ENCODE peak calls at places on chromosomes 3 and 15, in nine cellular contexts. E is trophoblast cell; I is neural progenitor cell; H is CD8-positive, alpha-beta T cell; A is A673; O is ovary; W is cardiac muscle cell; G is aorta; Y is PC-3. K is an unnamed sample.

GRCh38 chr3:23490459-23490858 is 287.3 kb downstream of the UBE2E2 start:
- DNase-seq in Y (peak; percentile 78), W (peak; percentile 59), A (no peak), O (no peak), G (no peak), I (no peak), E (no peak), H (no peak), K (no peak)

GRCh38 chr3:29486087-29486486 is 205.2 kb downstream of the RBMS3 start:
- DNase-seq in Y (peak; percentile 88), O (no peak), W (peak; percentile 94), G (no peak), H (no peak), A (no peak), I (no peak), E (no peak), K (no peak)

GRCh38 chr3:191397771-191398170 is 63.2 kb upstream of the PYDC2 start:
- DNase-seq in Y (no peak), E (peak; percentile 2), H (no peak), O (no peak), W (no peak), I (peak; percentile 9), G (no peak), A (no peak), K (no peak)

GRCh38 chr3:88005066-88005465 is 53.7 kb downstream of the CGGBP1 start:
- DNase-seq in E (no peak), Y (peak; percentile 66), I (peak; percentile 28), G (no peak), W (peak; percentile 55), A (peak; percentile 75), H (no peak), O (no peak), K (no peak)

GRCh38 chr3:98333989-98334606 is 19.6 kb upstream of the OR5K4 start:
- DNase-seq in E (no peak), Y (no peak), I (no peak), O (no peak), A (no peak), W (peak; percentile 56), G (no peak), H (no peak), K (no peak)

GRCh38 chr15:34084086-34084485 is 17.6 kb downstream of the EMC7 start:
- DNase-seq in A (no peak), G (no peak), Y (peak; percentile 58), E (no peak), O (no peak), I (no peak), W (peak; percentile 52), H (no peak), K (no peak)

GRCh38 chr15:22811640-22812039 is 25.2 kb downstream of the NIPA1 start:
- DNase-seq in E (peak; percentile 57), H (no peak), O (no peak), A (peak; percentile 21), W (peak; percentile 30), Y (peak; percentile 59), I (peak; percentile 54), G (no peak), K (no peak)

GRCh38 chr3:72376917-72377710 is 471.1 kb downstream of the SHQ1 start:
- DNase-seq in O (no peak), W (no peak), H (no peak), A (no peak), G (no peak), E (peak; percentile 36), I (peak; percentile 65), Y (no peak), K (no peak)

GRCh38 chr3:197882580-197882979 is 67.4 kb upstream of the RPL35A start:
- DNase-seq in E (no peak), Y (no peak), G (no peak), H (no peak), A (peak; percentile 50), I (no peak), W (no peak), O (no peak), K (no peak)

GRCh38 chr15:72588096-72588495 is 66.4 kb upstream of the GOLGA6B start:
- DNase-seq in Y (no peak), O (no peak), E (no peak), W (no peak), G (no peak), I (no peak), A (no peak), H (no peak), K (no peak)

GRCh38 chr3:134028486-134029255 is 1.1 kb downstream of the SLCO2A1 start:
- DNase-seq in H (no peak), I (peak; percentile 16), G (no peak), Y (no peak), W (no peak), A (no peak), O (no peak), E (no peak), K (no peak)

GRCh38 chr15:30904812-30905211 is 1.1 kb downstream of the FAN1 start:
- DNase-seq in G (no peak), A (no peak), O (no peak), Y (no peak), W (no peak), H (no peak), E (no peak), I (no peak), K (no peak)

GRCh38 chr3:115999598-115999997 is 376.3 kb downstream of the GAP43 start:
- DNase-seq in G (no peak), A (peak; percentile 10), O (no peak), E (no peak), Y (no peak), I (peak; percentile 32), W (no peak), H (no peak), K (no peak)

GRCh38 chr3:174355505-174355904 is 503.6 kb upstream of the NAALADL2 start:
- DNase-seq in H (no peak), O (no peak), A (peak; percentile 27), I (peak; percentile 66), G (no peak), Y (peak; percentile 48), E (peak; percentile 56), W (peak; percentile 42), K (no peak)

GRCh38 chr3:48416091-48416505 is 13.8 kb downstream of the PLXNB1 start:
- DNase-seq in Y (no peak), W (no peak), H (no peak), I (no peak), E (no peak), G (no peak), A (no peak), O (peak; percentile 15), K (no peak)

GRCh38 chr15:80578206-80578595 is 116.9 kb upstream of the ABHD17C start:
- DNase-seq in I (no peak), Y (no peak), H (no peak), A (no peak), O (no peak), G (no peak), E (no peak), W (no peak), K (peak; percentile 16)

GRCh38 chr3:12959395-12959794 is 113.8 kb downstream of the IQSEC1 start:
- DNase-seq in G (no peak), W (no peak), A (no peak), I (no peak), O (no peak), H (no peak), Y (no peak), E (no peak), K (peak; percentile 41)

GRCh38 chr3:131795382-131796085 is 239.3 kb downstream of the CPNE4 start:
- DNase-seq in G (no peak), H (no peak), E (no peak), W (peak; percentile 64), Y (no peak), I (no peak), O (no peak), A (peak; percentile 61), K (no peak)

GRCh38 chr3:101725192-101725889 is 927 bp downstream of the CEP97 start:
- DNase-seq in H (peak; percentile 48), Y (peak; percentile 16), A (peak; percentile 65), I (peak; percentile 61), O (peak; percentile 51), E (no peak), W (peak; percentile 18), G (peak; percentile 79), K (peak; percentile 71)

GRCh38 chr15:64951777-64952418 is 37.8 kb downstream of the SPG21 start:
- DNase-seq in Y (no peak), H (no peak), W (no peak), E (no peak), G (no peak), I (no peak), A (no peak), O (no peak), K (no peak)
- H3K4me3 ChIP-seq in Y (no peak overlapping the region), H (no peak overlapping the region), W (no peak overlapping the region), E (no peak overlapping the region), G (no peak overlapping the region), I (no peak overlapping the region), A (no peak overlapping the region), O (no peak overlapping the region), K (no peak overlapping the region)

GRCh38 chr15:73946795-73947370 is 20.6 kb downstream of the LOXL1 start:
- DNase-seq in Y (no peak), W (no peak), G (peak; percentile 57), H (no peak), O (no peak), A (no peak), E (no peak), I (no peak), K (peak; percentile 62)

GRCh38 chr15:73947651-73948050 is 21.4 kb downstream of the LOXL1 start:
- DNase-seq in E (no peak), Y (no peak), G (peak; percentile 61), O (no peak), W (no peak), I (no peak), A (no peak), H (no peak), K (no peak)

GRCh38 chr15:73948982-73949381 is 22.7 kb downstream of the LOXL1 start:
- DNase-seq in A (no peak), W (no peak), G (peak; percentile 23), H (no peak), E (no peak), Y (no peak), I (no peak), O (no peak), K (peak; percentile 53)

GRCh38 chr15:73949496-73949895 is 23.2 kb downstream of the LOXL1 start:
- DNase-seq in Y (no peak), G (peak; percentile 43), E (no peak), H (no peak), I (no peak), O (no peak), A (no peak), W (no peak), K (no peak)

GRCh38 chr15:73948396-73948795 is 22.1 kb downstream of the LOXL1 start:
- DNase-seq in H (no peak), W (no peak), E (no peak), O (no peak), I (no peak), G (peak; percentile 32), Y (no peak), A (no peak), K (peak; percentile 54)
- H3K27ac ChIP-seq in H (no peak overlapping the region), W (no peak overlapping the region), E (no peak overlapping the region), O (no peak overlapping the region), I (no peak overlapping the region), G (no peak overlapping the region), Y (no peak overlapping the region), A (no peak overlapping the region), K (peak overlapping the region; percentile 72)

GRCh38 chr3:172221550-172221949 is 182.2 kb downstream of the FNDC3B start:
- DNase-seq in G (no peak), W (peak; percentile 76), I (no peak), O (no peak), E (no peak), Y (peak; percentile 78), A (peak; percentile 47), H (no peak), K (no peak)
- H3K4me3 ChIP-seq in G (no peak overlapping the region), W (no peak overlapping the region), I (no peak overlapping the region), O (no peak overlapping the region), E (no peak overlapping the region), Y (no peak overlapping the region), A (no peak overlapping the region), H (no peak overlapping the region), K (no peak overlapping the region)

GRCh38 chr15:64739216-64739976 is 36.0 kb downstream of the RBPMS2 start:
- DNase-seq in I (no peak), H (no peak), Y (no peak), A (no peak), O (peak; percentile 70), W (peak; percentile 47), E (no peak), G (no peak), K (no peak)
- H3K27ac ChIP-seq in I (no peak overlapping the region), H (no peak overlapping the region), Y (no peak overlapping the region), A (no peak overlapping the region), O (peak overlapping the region; percentile 60), W (no peak overlapping the region), E (no peak overlapping the region), G (no peak overlapping the region), K (peak overlapping the region; percentile 18)